ENCODE peak calls at places on chromosomes 5 and 9, in five cellular contexts. L is GM12878, M is K562, X is upper lobe of left lung, V is HepG2. C is an unnamed sample.
A peak's percentile ranks its signal among the peaks of the same experiment; 100 is the strongest.

GRCh38 chr5:143898914-143899591 is 87.1 kb downstream of the HMHB1 start:
- ATAC-seq in L (no peak), M (no peak), X (no peak), V (no peak), C (no peak)

GRCh38 chr5:127870914-127871313 is 167.7 kb downstream of the CCDC192 start:
- ATAC-seq in L (peak; percentile 59), M (no peak), X (peak; percentile 59), V (no peak), C (peak; percentile 78)

GRCh38 chr5:148826082-148826971 is at the start of gene ADRB2:
- ATAC-seq in L (peak; percentile 97), M (peak; percentile 100), X (peak; percentile 97), V (peak; percentile 97), C (peak; percentile 97)

GRCh38 chr5:19274578-19274977 is 713.4 kb downstream of the CDH18 start:
- ATAC-seq in L (no peak), M (no peak), X (no peak), V (no peak), C (no peak)

GRCh38 chr5:52579391-52579790 is 208.3 kb upstream of the ITGA1 start:
- ATAC-seq in L (no peak), M (no peak), X (no peak), V (no peak), C (no peak)

GRCh38 chr5:151155149-151155776 is 2.3 kb downstream of the ANXA6 start:
- ATAC-seq in L (peak; percentile 28), M (no peak), X (no peak), V (no peak), C (no peak)

GRCh38 chr5:102932781-102933180 is 177.7 kb downstream of the PAM start:
- ATAC-seq in L (peak; percentile 41), M (no peak), X (no peak), V (no peak), C (no peak)

GRCh38 chr5:54745599-54745998 is 228.0 kb downstream of the SNX18 start:
- ATAC-seq in L (no peak), M (no peak), X (no peak), V (peak; percentile 63), C (no peak)

GRCh38 chr5:164359260-164359930 is 854.0 kb downstream of the MAT2B start:
- ATAC-seq in L (peak; percentile 41), M (peak; percentile 23), X (no peak), V (no peak), C (no peak)

GRCh38 chr9:104276709-104277245 is 182.7 kb downstream of the SMC2 start:
- ATAC-seq in L (no peak), M (no peak), X (no peak), V (no peak), C (no peak)

GRCh38 chr5:92019376-92019990 is 636.4 kb upstream of the ARRDC3 start:
- ATAC-seq in L (peak; percentile 69), M (no peak), X (no peak), V (no peak), C (no peak)
- TF ChIP-seq POLR2AphosphoS5 in L (no peak), M (no peak), X (no peak), V (no peak), C (no peak)

GRCh38 chr9:16344343-16344742 is 526.1 kb downstream of the BNC2 start:
- ATAC-seq in L (no peak), M (no peak), X (peak; percentile 88), V (no peak), C (peak; percentile 58)
- TF ChIP-seq EP300 in L (no peak), M (no peak), X (no peak), V (no peak), C (no peak)

DNA sequence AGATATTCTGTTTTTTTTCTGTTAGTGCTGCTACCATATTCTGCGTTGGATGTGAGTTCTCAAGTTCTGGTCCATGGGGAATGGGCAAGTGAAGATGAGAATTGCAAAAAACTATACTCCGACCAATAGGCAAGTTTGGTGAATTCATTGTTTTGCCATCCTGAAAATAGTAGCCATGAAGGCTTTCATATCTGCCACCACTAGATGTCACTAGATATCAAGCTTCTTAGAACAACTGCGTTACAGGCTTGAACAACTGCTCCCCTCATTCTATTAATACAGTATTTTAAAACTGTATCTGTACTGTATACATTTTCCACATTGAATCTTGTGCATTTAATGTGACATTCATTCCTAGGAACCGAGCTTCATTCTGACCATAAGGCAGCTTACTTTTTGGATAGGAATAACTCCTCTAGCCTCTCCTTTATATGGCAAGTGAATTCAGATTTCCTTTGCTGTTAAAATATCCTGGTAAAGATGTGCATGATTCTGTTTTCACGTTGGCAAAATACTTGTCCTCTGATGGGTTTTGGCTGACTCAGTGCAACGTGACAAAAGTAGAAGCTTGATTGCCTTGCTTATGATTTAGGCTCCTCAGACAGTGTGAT is 163.7 kb downstream of the SREK1 start:
- ATAC-seq in L (peak; percentile 92), M (peak; percentile 94), X (peak; percentile 93), V (peak; percentile 79), C (peak; percentile 59)
- TF ChIP-seq POLR2AphosphoS5 in L (no peak), M (no peak), X (no peak), V (no peak), C (no peak)

DNA sequence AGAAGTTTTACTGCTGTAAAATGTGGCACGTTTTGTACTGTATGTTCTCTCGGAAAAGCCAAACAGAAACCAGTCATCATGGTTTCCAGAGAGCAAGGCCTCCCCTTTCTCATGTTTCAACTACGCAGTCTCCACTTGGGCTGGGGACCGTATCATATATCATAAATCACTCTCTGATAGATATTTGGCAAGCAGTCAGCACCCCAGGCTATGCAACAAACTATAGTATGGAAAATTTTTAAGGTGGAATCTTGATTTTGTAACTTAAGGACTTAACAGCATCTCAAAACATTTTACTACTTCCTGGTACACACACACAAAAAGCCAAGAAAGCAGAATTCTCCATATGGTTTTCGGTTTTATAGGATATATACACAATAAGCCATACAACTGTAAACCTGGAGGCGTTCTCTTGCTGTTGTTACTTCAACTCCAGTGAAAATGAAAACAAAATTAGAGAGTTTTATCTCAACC is 283.6 kb downstream of the NFIB start:
- ATAC-seq in L (no peak), M (peak; percentile 71), X (peak; percentile 5), V (no peak), C (peak; percentile 41)
- TF ChIP-seq EP300 in L (no peak), M (no peak), X (no peak), V (no peak), C (no peak)

GRCh38 chr9:117825609-117826347 is 121.6 kb downstream of the TLR4 start:
- ATAC-seq in L (peak; percentile 99), M (no peak), X (peak; percentile 86), V (no peak), C (no peak)

GRCh38 chr9:117815948-117816347 is 111.7 kb downstream of the TLR4 start:
- ATAC-seq in L (peak; percentile 60), M (no peak), X (no peak), V (no peak), C (no peak)

GRCh38 chr9:117826837-117827236 is 122.6 kb downstream of the TLR4 start:
- ATAC-seq in L (no peak), M (no peak), X (no peak), V (no peak), C (no peak)

GRCh38 chr9:117823621-117824020 is 119.4 kb downstream of the TLR4 start:
- ATAC-seq in L (no peak), M (no peak), X (no peak), V (no peak), C (no peak)

GRCh38 chr9:117821943-117822342 is 117.7 kb downstream of the TLR4 start:
- ATAC-seq in L (no peak), M (no peak), X (peak; percentile 40), V (no peak), C (no peak)
- TF ChIP-seq POLR2AphosphoS5 in L (no peak), M (no peak), X (no peak), V (no peak), C (no peak)

DNA sequence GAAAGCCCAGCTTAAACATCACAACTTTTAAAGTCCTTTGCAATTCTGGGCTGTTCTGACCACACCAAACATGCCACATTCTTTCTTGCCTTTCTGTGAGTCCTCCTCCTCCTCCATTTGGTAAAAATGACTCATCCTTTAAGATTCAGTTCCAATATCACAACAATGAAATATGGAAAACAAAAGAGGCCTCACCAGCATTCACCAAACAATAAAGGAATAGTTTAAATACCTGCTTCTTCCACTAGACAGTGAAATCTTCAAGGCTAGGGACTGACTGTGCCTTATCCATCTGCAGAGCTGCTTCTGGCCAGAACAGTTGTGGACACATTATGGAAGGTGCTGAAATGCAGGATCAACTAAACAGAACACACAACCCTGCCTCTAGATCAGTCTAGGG is 36.0 kb downstream of the NR6A1 start:
- ATAC-seq in L (peak; percentile 71), M (peak; percentile 65), X (no peak), V (no peak), C (no peak)
- TF ChIP-seq EP300 in L (no peak), M (no peak), X (no peak), V (no peak), C (no peak)

GRCh38 chr5:76085286-76085579 is 2.0 kb downstream of the SV2C start:
- ATAC-seq in L (no peak), M (no peak), X (no peak), V (no peak), C (no peak)

GRCh38 chr5:76081811-76082783 is 1.1 kb upstream of the SV2C start:
- ATAC-seq in L (no peak), M (no peak), X (no peak), V (no peak), C (no peak)

GRCh38 chr5:76082790-76083554 is at the start of gene SV2C:
- ATAC-seq in L (peak; percentile 46), M (no peak), X (peak; percentile 51), V (peak; percentile 76), C (no peak)

GRCh38 chr5:76084496-76085285 is 1.5 kb downstream of the SV2C start:
- ATAC-seq in L (no peak), M (no peak), X (no peak), V (no peak), C (no peak)

DNA sequence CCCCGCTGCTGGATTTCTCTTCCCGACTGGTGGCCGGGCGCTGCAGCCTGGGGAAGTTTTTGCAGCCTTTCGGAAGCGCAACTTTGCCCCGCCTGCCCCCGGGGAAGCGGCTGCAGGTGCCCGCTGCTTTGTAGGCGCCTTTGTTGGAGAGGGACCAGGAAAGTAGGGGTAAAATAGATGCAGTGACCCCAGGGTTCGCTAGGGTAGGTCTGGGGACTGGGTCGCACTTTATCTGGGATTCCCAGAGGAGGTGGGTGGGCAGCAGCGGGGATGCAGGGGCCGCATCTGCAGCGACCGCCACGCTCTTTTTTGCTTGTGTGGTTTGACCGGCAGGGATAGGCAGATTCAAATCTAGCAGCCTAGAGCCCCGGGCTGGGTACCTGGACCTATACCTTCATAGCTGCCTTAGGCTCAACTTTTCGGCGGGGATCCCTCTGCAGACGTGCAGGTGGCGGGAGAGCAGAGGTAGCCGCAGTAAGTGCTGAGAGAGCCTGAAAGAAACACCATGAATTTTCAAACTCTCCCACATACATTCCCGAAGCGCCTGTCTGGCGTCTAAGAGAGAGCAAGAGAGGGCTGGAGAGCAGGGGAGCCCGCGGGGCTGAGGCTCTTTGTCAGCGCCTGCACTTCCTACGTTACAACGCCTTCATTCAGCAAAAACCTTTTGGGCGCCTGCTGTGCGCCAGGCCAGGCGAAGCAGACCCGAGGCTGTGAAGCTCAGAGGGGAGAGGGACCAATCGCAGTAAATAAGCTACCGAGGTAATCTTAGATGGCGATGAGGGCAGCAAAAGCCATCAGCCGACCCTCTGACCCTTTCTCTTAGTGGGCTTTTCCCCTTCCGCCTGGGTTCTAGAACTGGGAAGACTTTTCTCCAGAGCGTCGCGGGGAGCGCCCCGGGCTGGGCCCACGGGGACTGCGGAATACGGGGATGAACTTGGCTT is 642 bp downstream of the SV2C start:
- ATAC-seq in L (no peak), M (no peak), X (no peak), V (peak; percentile 29), C (no peak)
- TF ChIP-seq POLR2AphosphoS5 in L (no peak), M (no peak), X (no peak), V (no peak), C (no peak)